ENCODE peak calls at places on chromosomes 12 and 14, in eight cellular contexts. U is transverse colon; K is effector memory CD4-positive, alpha-beta T cell; M is HepG2; C is neural progenitor cell; I is CD4-positive, CD25-positive, alpha-beta regulatory T cell; Q is esophagus squamous epithelium; W is body of pancreas. Y is an unnamed sample.

GRCh38 chr12:11563785-11564739 is 85.4 kb upstream of the ETV6 start:
- DNase-seq in U (no peak), K (no peak), M (no peak), C (no peak), I (no peak), Q (no peak), W (no peak), Y (no peak)

GRCh38 chr14:56514663-56515371 is 64.8 kb upstream of the TMEM260 start:
- DNase-seq in U (no peak), K (no peak), M (no peak), C (no peak), I (no peak), Q (no peak), W (no peak), Y (no peak)

GRCh38 chr12:19856389-19856788 is 417.1 kb downstream of the AEBP2 start:
- DNase-seq in U (no peak), K (no peak), M (no peak), C (no peak), I (no peak), Q (no peak), W (no peak), Y (no peak)

GRCh38 chr12:120596901-120597300 is 15.7 kb upstream of the POP5 start:
- DNase-seq in U (no peak), K (no peak), M (no peak), C (no peak), I (no peak), Q (no peak), W (no peak), Y (no peak)

GRCh38 chr12:49689785-49690184 is 17.4 kb downstream of the FMNL3 start:
- DNase-seq in U (no peak), K (no peak), M (no peak), C (peak; percentile 23), I (no peak), Q (no peak), W (no peak), Y (no peak)

GRCh38 chr12:108861878-108862587 is 4.7 kb upstream of the SSH1 start:
- DNase-seq in U (no peak), K (no peak), M (no peak), C (no peak), I (no peak), Q (no peak), W (no peak), Y (no peak)

GRCh38 chr14:23160924-23161522 is 22.4 kb downstream of the SLC7A8 start:
- DNase-seq in U (peak; percentile 44), K (no peak), M (no peak), C (peak; percentile 65), I (no peak), Q (peak; percentile 29), W (peak; percentile 56), Y (peak; percentile 90)

GRCh38 chr12:113875681-113876080 is 90.4 kb downstream of the RBM19 start:
- DNase-seq in U (no peak), K (no peak), M (no peak), C (no peak), I (no peak), Q (no peak), W (no peak), Y (no peak)

GRCh38 chr14:50025776-50026175 is 90.6 kb downstream of the VCPKMT start:
- DNase-seq in U (no peak), K (no peak), M (no peak), C (no peak), I (no peak), Q (no peak), W (no peak), Y (no peak)

GRCh38 chr14:39025250-39025809 is 77.7 kb downstream of the SEC23A start:
- DNase-seq in U (no peak), K (no peak), M (peak; percentile 59), C (no peak), I (no peak), Q (no peak), W (no peak), Y (no peak)

GRCh38 chr12:29158364-29158763 is 9.3 kb downstream of the FAR2 start:
- DNase-seq in U (no peak), K (no peak), M (no peak), C (no peak), I (no peak), Q (no peak), W (no peak), Y (no peak)

GRCh38 chr12:79737875-79738718 is 47.3 kb upstream of the PAWR start:
- DNase-seq in U (peak; percentile 57), K (no peak), M (peak; percentile 68), C (peak; percentile 74), I (no peak), Q (no peak), W (peak; percentile 40), Y (peak; percentile 22)

GRCh38 chr12:25130741-25131188 is 64.2 kb downstream of the DNAI7 start:
- DNase-seq in U (no peak), K (no peak), M (peak; percentile 31), C (peak; percentile 66), I (no peak), Q (no peak), W (no peak), Y (no peak)

GRCh38 chr12:115611477-115611876 is 666.0 kb downstream of the MED13L start:
- DNase-seq in U (no peak), K (no peak), M (no peak), C (no peak), I (no peak), Q (no peak), W (no peak), Y (no peak)

GRCh38 chr12:75964150-75964549 is 67.4 kb downstream of the PHLDA1 start:
- DNase-seq in U (peak; percentile 38), K (no peak), M (no peak), C (no peak), I (no peak), Q (no peak), W (peak; percentile 36), Y (no peak)

GRCh38 chr14:105330491-105330895 is 15.9 kb downstream of the PACS2 start:
- DNase-seq in U (no peak), K (no peak), M (no peak), C (no peak), I (no peak), Q (no peak), W (no peak), Y (no peak)

GRCh38 chr12:21499765-21500164 is 1.7 kb downstream of the RECQL start:
- DNase-seq in U (no peak), K (no peak), M (no peak), C (no peak), I (no peak), Q (no peak), W (no peak), Y (no peak)

GRCh38 chr12:69266045-69266635 is 26.8 kb downstream of the CPSF6 start:
- DNase-seq in U (no peak), K (no peak), M (no peak), C (no peak), I (no peak), Q (no peak), W (no peak), Y (no peak)

GRCh38 chr14:68495101-68495637 is 297.7 kb downstream of the ZFP36L1 start:
- DNase-seq in U (no peak), K (no peak), M (no peak), C (no peak), I (no peak), Q (no peak), W (no peak), Y (no peak)

GRCh38 chr14:61460853-61461611 is 139.7 kb downstream of the PRKCH start:
- DNase-seq in U (no peak), K (no peak), M (peak; percentile 58), C (no peak), I (peak; percentile 43), Q (no peak), W (peak; percentile 21), Y (no peak)

DNA sequence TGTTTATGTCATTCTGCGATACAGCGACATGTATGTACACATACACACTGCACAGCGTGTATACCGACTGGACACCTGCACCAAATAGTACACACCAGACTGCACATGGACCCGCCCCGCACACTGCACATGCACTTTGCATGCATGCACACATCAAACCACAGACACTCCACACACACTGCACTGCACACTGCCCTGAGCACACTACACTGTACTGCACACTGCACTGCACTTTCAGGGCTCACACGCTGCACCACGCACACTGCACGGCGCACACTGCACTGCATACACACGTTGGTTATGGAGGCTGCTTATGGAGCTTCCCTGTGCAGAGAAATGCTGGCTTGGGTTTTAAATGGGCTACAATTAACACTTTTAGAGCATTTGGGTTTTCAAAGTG is 1.6 kb downstream of the PAPLN start:
- DNase-seq in U (no peak), K (no peak), M (no peak), C (no peak), I (no peak), Q (no peak), W (no peak), Y (no peak)
- H3K4me3 ChIP-seq in U (no peak overlapping the region), K (no peak overlapping the region), M (peak overlapping the region; percentile 66), C (peak overlapping the region; percentile 37), I (no peak overlapping the region), Q (peak overlapping the region; percentile 67), W (no peak overlapping the region), Y (no peak overlapping the region)

GRCh38 chr12:132527186-132527882 is 37.4 kb downstream of the FBRSL1 start:
- DNase-seq in U (no peak), K (no peak), M (no peak), C (no peak), I (no peak), Q (no peak), W (no peak), Y (peak; percentile 67)
- H3K27me3 ChIP-seq in U (no peaks in the 10 kb centered on the region), K (no peaks in the 10 kb centered on the region), M (no peaks in the 10 kb centered on the region), C (no peaks in the 10 kb centered on the region), I (no peaks in the 10 kb centered on the region), Q (no peaks in the 10 kb centered on the region), W (no peaks in the 10 kb centered on the region), Y (no peaks in the 10 kb centered on the region)

DNA sequence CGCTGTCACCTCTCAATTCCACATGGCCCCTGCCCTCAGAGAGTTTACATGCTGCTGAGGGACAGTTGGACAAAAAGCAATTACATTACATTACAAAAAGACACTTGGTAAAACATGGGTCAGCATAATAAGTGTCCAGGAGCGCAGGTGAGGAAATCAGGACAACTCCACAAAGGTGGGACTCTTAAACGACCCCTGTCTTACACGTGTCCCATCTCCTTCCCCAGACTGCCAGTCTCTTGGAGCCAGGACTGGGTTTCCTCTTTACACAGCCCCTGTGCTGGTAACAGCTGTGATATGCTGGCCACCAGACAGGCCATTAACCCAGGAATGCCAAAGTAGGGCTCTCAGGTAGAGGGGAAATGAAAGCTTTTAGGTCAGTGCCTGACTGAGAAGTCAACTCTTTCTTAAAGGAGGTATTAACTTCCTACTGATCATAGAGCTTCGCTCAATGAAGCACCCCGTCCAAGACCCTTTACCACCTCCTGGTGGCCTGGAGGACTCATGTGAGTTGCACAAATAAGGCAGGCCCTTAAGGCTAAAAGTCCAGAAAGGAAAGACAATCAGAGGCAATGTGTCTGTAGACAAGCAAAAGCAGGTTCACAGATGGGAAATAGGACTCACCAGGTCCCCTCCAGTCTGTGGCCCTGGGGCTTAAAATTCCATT is 55.5 kb downstream of the ANO2 start:
- DNase-seq in U (no peak), K (no peak), M (peak; percentile 26), C (no peak), I (no peak), Q (no peak), W (no peak), Y (peak; percentile 56)
- H3K36me3 ChIP-seq in U (no peaks in the 10 kb centered on the region), K (no peaks in the 10 kb centered on the region), M (no peaks in the 10 kb centered on the region), C (no peaks in the 10 kb centered on the region), I (no peaks in the 10 kb centered on the region), Q (no peaks in the 10 kb centered on the region), W (no peaks in the 10 kb centered on the region), Y (no peaks in the 10 kb centered on the region)

DNA sequence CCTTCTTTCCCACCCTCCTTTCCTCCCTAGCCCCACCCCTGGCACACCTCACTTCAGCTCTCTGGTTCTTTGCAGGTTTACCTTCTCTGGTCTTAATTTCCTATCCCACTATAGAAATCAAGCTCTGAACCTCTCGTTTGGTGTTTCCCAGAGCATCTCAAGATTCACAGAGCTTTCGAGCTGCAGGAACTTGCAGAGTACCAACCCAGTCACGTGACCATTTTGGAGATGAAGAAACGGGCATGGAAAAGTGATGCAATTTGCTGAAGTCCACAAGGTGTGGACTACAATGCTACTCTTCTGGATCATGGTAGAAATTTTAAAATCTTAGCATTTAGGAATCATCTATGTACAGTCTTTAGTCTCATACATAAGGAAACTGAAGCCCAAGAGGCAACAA is 205.8 kb downstream of the NTF3 start:
- DNase-seq in U (no peak), K (no peak), M (no peak), C (no peak), I (no peak), Q (no peak), W (no peak), Y (no peak)
- H3K4me3 ChIP-seq in U (no peak overlapping the region), K (no peak overlapping the region), M (no peak overlapping the region), C (no peak overlapping the region), I (no peak overlapping the region), Q (no peak overlapping the region), W (no peak overlapping the region), Y (no peak overlapping the region)